ENCODE peak calls at places on chromosomes 6 and 20, in five cellular contexts. O is H9, Q is trophoblast cell, Z is H1, U is neuronal stem cell. S is an unnamed sample.

GRCh38 chr20:362271-363254 is 15.7 kb downstream of the NRSN2 start:
- DNase-seq in O (peak), Q (peak), Z (no peak), U (no peak), S (peak)

GRCh38 chr6:52243282-52243893 is 912 bp downstream of the IL17F start:
- DNase-seq in O (no peak), Q (no peak), Z (no peak), U (no peak), S (no peak)

GRCh38 chr6:134908906-134909516 is 40.9 kb downstream of the ALDH8A1 start:
- DNase-seq in O (no peak), Q (peak), Z (no peak), U (no peak), S (peak)

GRCh38 chr20:23450877-23451276 is 1.8 kb downstream of the CST11 start:
- DNase-seq in O (no peak), Q (no peak), Z (no peak), U (no peak), S (no peak)

GRCh38 chr6:14108571-14109410 is 8.8 kb upstream of the CD83 start:
- DNase-seq in O (no peak), Q (peak), Z (no peak), U (no peak), S (no peak)

GRCh38 chr20:44695295-44696230 is 19.6 kb upstream of the CCN5 start:
- DNase-seq in O (no peak), Q (no peak), Z (no peak), U (no peak), S (peak)

GRCh38 chr6:70956451-70957283 is at the start of gene B3GAT2:
- DNase-seq in O (peak), Q (peak), Z (peak), U (peak), S (peak)

GRCh38 chr6:31138982-31139381 is at the start of gene PSORS1C2:
- DNase-seq in O (no peak), Q (no peak), Z (no peak), U (no peak), S (no peak)

GRCh38 chr6:134077301-134077700 is 24.9 kb upstream of the SLC2A12 start:
- DNase-seq in O (no peak), Q (peak), Z (no peak), U (no peak), S (peak)

GRCh38 chr20:36754656-36755222 is 8.8 kb upstream of the NDRG3 start:
- DNase-seq in O (peak), Q (peak), Z (peak), U (peak), S (peak)

GRCh38 chr6:21887301-21888185 is 294.0 kb downstream of the SOX4 start:
- DNase-seq in O (no peak), Q (peak), Z (no peak), U (no peak), S (no peak)

GRCh38 chr6:50305660-50306059 is 255.9 kb upstream of the DEFB112 start:
- DNase-seq in O (no peak), Q (peak), Z (no peak), U (no peak), S (peak)

GRCh38 chr20:34526466-34526865 is 10.2 kb downstream of the DYNLRB1 start:
- DNase-seq in O (no peak), Q (no peak), Z (no peak), U (no peak), S (peak)

GRCh38 chr6:80332013-80332412 is 225.5 kb downstream of the BCKDHB start:
- DNase-seq in O (no peak), Q (no peak), Z (no peak), U (no peak), S (no peak)

GRCh38 chr20:33839591-33839990 is 28.4 kb downstream of the CHMP4B start:
- DNase-seq in O (no peak), Q (no peak), Z (no peak), U (no peak), S (no peak)

GRCh38 chr20:41234546-41234945 is 83.0 kb downstream of the ZHX3 start:
- DNase-seq in O (no peak), Q (peak), Z (no peak), U (no peak), S (no peak)

GRCh38 chr6:53326372-53327016 is 22.3 kb downstream of the ELOVL5 start:
- DNase-seq in O (peak), Q (peak), Z (no peak), U (no peak), S (peak)

GRCh38 chr6:124854338-124854922 is 107.8 kb upstream of the RNF217 start:
- DNase-seq in O (no peak), Q (peak), Z (no peak), U (no peak), S (no peak)

GRCh38 chr6:109093732-109094131 is 914 bp downstream of the SESN1 start:
- DNase-seq in O (no peak), Q (peak), Z (no peak), U (no peak), S (peak)

GRCh38 chr6:29964904-29965872 is 22.9 kb downstream of the HLA-A start:
- DNase-seq in O (peak), Q (peak), Z (no peak), U (peak), S (peak)

GRCh38 chr6:79784013-79784753 is 153.1 kb downstream of the SH3BGRL2 start:
- DNase-seq in O (no peak), Q (no peak), Z (no peak), U (no peak), S (no peak)

GRCh38 chr6:89021629-89022028 is 58.2 kb upstream of the RNGTT start:
- DNase-seq in O (peak), Q (peak), Z (no peak), U (no peak), S (no peak)

GRCh38 chr6:133244502-133244901 is 3.3 kb downstream of the EYA4 start:
- DNase-seq in O (no peak), Q (no peak), Z (no peak), U (no peak), S (no peak)

GRCh38 chr6:41072836-41073202 is at the start of gene NFYA:
- DNase-seq in O (peak), Q (no peak), Z (peak), U (no peak), S (peak)

GRCh38 chr6:21259660-21260059 is 333.9 kb upstream of the SOX4 start:
- DNase-seq in O (no peak), Q (no peak), Z (no peak), U (no peak), S (no peak)

DNA sequence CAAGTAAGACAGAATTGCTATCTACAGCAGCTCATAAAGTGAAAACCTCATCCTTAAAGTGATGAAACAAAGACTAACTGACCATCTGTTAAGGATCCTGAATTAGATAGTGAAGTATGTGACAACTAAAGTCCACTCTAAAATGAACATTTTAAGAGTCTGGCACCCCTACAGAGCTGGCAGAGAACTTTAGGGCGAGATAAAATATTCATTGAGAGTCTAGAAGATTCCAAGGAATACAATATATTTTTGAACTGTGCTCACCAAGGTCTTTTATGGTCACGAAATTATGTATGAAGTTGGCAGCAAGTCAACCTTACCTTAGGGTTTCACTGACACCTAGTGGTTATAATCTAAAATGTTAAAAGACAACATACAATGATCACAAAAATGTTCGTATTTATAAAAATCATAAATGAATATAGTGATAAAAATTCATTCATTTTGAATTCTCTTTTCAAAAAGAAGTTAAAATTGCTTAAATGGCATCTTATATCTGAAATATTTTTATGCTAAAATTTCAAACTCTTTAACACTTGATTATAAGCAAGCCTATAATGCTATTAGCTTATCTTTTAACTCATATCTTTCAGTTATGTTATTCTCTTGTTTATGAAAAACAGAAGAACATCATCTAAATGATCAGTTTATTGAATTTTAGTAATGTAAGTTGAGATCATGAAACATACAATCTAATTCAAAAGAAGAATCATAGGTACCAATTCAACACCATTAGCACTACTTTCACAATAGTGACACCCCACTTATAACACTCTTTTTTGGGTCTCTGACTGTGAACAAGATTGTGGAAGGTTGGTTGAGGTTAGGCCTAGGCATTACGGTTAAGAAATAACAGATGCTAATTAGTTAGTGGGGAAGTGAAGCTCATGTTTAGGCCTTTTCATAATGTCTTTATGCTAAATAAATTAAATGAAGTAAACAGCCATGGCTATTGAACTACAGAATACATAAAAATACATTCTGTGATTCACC is 27.5 kb downstream of the RSPH3 start:
- DNase-seq in O (no peak), Q (peak), Z (no peak), U (no peak), S (peak)
- H2BK12ac ChIP-seq in O (no peak), Q (no peak), Z (no peak), U (no peak), S (no peak)

GRCh38 chr6:104617541-104618072 is 242.1 kb downstream of the HACE1 start:
- DNase-seq in O (no peak), Q (no peak), Z (no peak), U (no peak), S (no peak)

GRCh38 chr6:104612541-104612940 is 247.2 kb downstream of the HACE1 start:
- DNase-seq in O (no peak), Q (no peak), Z (no peak), U (no peak), S (no peak)

GRCh38 chr6:104613416-104614001 is 246.2 kb downstream of the HACE1 start:
- DNase-seq in O (no peak), Q (no peak), Z (no peak), U (no peak), S (peak)

DNA sequence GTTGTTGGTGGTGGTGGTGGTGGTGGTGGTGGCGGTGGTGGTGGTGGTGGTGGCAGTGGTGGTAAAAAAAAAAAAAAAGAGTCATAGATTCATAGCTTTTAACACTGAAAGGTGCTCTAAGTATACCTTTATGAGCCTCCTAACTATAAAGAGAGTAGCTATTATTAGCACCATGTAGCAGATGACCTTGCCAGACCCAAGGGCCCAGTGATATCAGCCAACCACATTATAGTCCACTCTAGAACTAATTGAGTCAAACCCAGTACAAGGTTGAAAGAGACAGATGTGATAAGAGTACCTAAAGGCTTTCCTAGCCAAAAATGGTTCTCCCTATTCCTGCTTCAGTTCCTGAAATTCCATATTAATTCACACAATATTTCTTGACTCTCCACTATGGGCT is 245.3 kb downstream of the HACE1 start:
- DNase-seq in O (no peak), Q (no peak), Z (no peak), U (no peak), S (no peak)
- H2BK12ac ChIP-seq in O (no peak), Q (no peak), Z (no peak), U (no peak), S (no peak)

DNA sequence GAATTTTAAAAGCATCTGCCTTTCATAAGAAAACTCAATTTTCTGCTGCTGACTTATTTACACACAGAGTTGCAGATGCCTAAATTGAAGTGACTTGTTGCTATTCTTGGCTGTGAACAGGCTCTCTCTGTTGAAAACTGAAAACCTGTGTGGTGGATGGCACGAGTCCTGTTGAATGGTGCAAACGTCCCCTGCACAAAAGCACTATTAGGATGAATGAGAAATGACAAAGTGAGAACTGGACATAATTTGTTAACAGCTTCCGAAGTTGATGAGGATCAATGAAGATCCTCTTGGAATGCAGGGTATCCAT is 201.7 kb upstream of the PREP start:
- DNase-seq in O (no peak), Q (no peak), Z (no peak), U (no peak), S (no peak)
- H2BK12ac ChIP-seq in O (no peak), Q (no peak), Z (no peak), U (no peak), S (no peak)

GRCh38 chr20:22248052-22248667 is 336.2 kb downstream of the FOXA2 start:
- DNase-seq in O (no peak), Q (peak), Z (peak), U (peak), S (no peak)

GRCh38 chr20:22243063-22243462 is 341.3 kb downstream of the FOXA2 start:
- DNase-seq in O (no peak), Q (no peak), Z (no peak), U (no peak), S (no peak)

GRCh38 chr20:22241609-22242008 is 342.8 kb downstream of the FOXA2 start:
- DNase-seq in O (no peak), Q (no peak), Z (no peak), U (no peak), S (no peak)

GRCh38 chr20:22245139-22245538 is 339.2 kb downstream of the FOXA2 start:
- DNase-seq in O (no peak), Q (no peak), Z (no peak), U (no peak), S (no peak)
- H2BK12ac ChIP-seq in O (no peak), Q (no peak), Z (no peak), U (no peak), S (no peak)

GRCh38 chr6:126805861-126806260 is 312.6 kb upstream of the RSPO3 start:
- DNase-seq in O (no peak), Q (no peak), Z (no peak), U (no peak), S (no peak)

GRCh38 chr6:126812651-126813050 is 305.8 kb upstream of the RSPO3 start:
- DNase-seq in O (no peak), Q (no peak), Z (no peak), U (no peak), S (peak)

DNA sequence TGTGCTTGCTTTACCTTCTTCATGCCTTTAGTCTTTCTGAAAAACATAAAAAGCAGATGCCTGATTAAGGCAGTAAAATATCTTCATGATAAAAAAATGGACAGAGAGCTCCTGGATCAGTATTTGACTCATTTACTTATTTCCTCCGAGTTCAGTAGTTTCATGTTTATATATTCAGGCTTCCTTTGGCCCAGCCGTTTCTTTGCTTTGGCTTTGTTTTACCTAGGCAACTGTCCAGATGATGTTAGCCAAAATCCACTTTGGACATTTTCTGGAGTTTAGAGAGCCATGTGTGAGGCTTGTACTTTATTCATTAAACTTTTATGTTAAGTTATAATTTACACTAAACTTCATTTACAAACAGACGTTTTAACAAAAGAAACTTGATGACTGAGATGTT is 307.2 kb upstream of the RSPO3 start:
- DNase-seq in O (no peak), Q (no peak), Z (no peak), U (no peak), S (no peak)
- H2BK12ac ChIP-seq in O (no peak), Q (no peak), Z (no peak), U (no peak), S (no peak)